ENCODE peak calls at places on chromosome 14, in six cellular contexts. X, N, M, O, B and U are unnamed samples.
A peak's percentile ranks its signal among the peaks of the same experiment; 100 is the strongest.

GRCh38 chr14:96938946-96939345 is 141.8 kb downstream of the VRK1 start:
- DNase-seq in X (no peak), N (no peak), M (no peak), O (no peak), B (no peak), U (no peak)

GRCh38 chr14:47490353-47490752 is 185.1 kb downstream of the MDGA2 start:
- DNase-seq in X (no peak), N (no peak), M (no peak), O (no peak), B (no peak), U (no peak)

GRCh38 chr14:64811676-64812075 is 68.0 kb downstream of the SPTB start:
- DNase-seq in X (no peak), N (no peak), M (no peak), O (peak; percentile 44), B (no peak), U (no peak)

GRCh38 chr14:68695326-68695768 is 97.5 kb downstream of the ZFP36L1 start:
- DNase-seq in X (peak; percentile 74), N (peak; percentile 84), M (no peak), O (peak; percentile 74), B (no peak), U (peak; percentile 52)

GRCh38 chr14:76081642-76082041 is 70.1 kb upstream of the GPATCH2L start:
- DNase-seq in X (no peak), N (peak; percentile 26), M (no peak), O (no peak), B (no peak), U (no peak)

GRCh38 chr14:78245238-78245637 is 75.1 kb downstream of the NRXN3 start:
- DNase-seq in X (no peak), N (no peak), M (peak; percentile 53), O (no peak), B (no peak), U (peak; percentile 29)

GRCh38 chr14:76420827-76421226 is 44.9 kb downstream of the ESRRB start:
- DNase-seq in X (no peak), N (no peak), M (no peak), O (no peak), B (no peak), U (no peak)

GRCh38 chr14:28375295-28375694 is 391.3 kb upstream of the FOXG1 start:
- DNase-seq in X (no peak), N (no peak), M (no peak), O (peak; percentile 2), B (no peak), U (no peak)

GRCh38 chr14:77157716-77158115 is 16.1 kb upstream of the ZDHHC22 start:
- DNase-seq in X (no peak), N (no peak), M (no peak), O (no peak), B (no peak), U (no peak)

GRCh38 chr14:100241279-100241678 is 2.3 kb downstream of the YY1 start:
- DNase-seq in X (no peak), N (no peak), M (no peak), O (no peak), B (no peak), U (no peak)

GRCh38 chr14:81341405-81342180 is 58.5 kb downstream of the STON2 start:
- DNase-seq in X (no peak), N (no peak), M (no peak), O (no peak), B (no peak), U (no peak)

GRCh38 chr14:69281450-69282169 is 21.7 kb downstream of the GALNT16 start:
- DNase-seq in X (no peak), N (no peak), M (no peak), O (no peak), B (peak; percentile 13), U (peak; percentile 43)

GRCh38 chr14:56422703-56423213 is 156.8 kb upstream of the TMEM260 start:
- DNase-seq in X (peak; percentile 57), N (peak; percentile 66), M (peak; percentile 49), O (peak; percentile 64), B (no peak), U (no peak)

GRCh38 chr14:61186793-61187641 is 94.1 kb downstream of the TMEM30B start:
- DNase-seq in X (peak; percentile 20), N (no peak), M (no peak), O (no peak), B (no peak), U (no peak)

GRCh38 chr14:51394804-51395203 is 154.8 kb downstream of the TMX1 start:
- DNase-seq in X (no peak), N (no peak), M (no peak), O (no peak), B (no peak), U (no peak)

GRCh38 chr14:24411468-24412454 is 13.0 kb downstream of the NYNRIN start:
- DNase-seq in X (peak; percentile 31), N (no peak), M (no peak), O (peak; percentile 66), B (no peak), U (peak; percentile 49)

GRCh38 chr14:83004456-83005006 is 1470.9 kb upstream of the SEL1L start:
- DNase-seq in X (no peak), N (no peak), M (no peak), O (no peak), B (no peak), U (no peak)

GRCh38 chr14:102117852-102118251 is 21.8 kb upstream of the WDR20 start:
- DNase-seq in X (no peak), N (no peak), M (no peak), O (no peak), B (peak; percentile 34), U (no peak)

GRCh38 chr14:52914295-52914694 is 36.6 kb downstream of the FERMT2 start:
- DNase-seq in X (no peak), N (no peak), M (no peak), O (no peak), B (no peak), U (no peak)

GRCh38 chr14:29016050-29016900 is 249.7 kb downstream of the FOXG1 start:
- DNase-seq in X (peak; percentile 22), N (no peak), M (peak; percentile 41), O (peak; percentile 18), B (no peak), U (no peak)

GRCh38 chr14:94364964-94365363 is 23.4 kb downstream of the SERPINA1 start:
- DNase-seq in X (no peak), N (peak; percentile 9), M (no peak), O (no peak), B (no peak), U (no peak)

GRCh38 chr14:82009993-82010392 is 476.3 kb upstream of the SEL1L start:
- DNase-seq in X (no peak), N (no peak), M (no peak), O (no peak), B (no peak), U (no peak)

GRCh38 chr14:106665814-106666213 is 1139.4 kb downstream of the TMEM121 start:
- DNase-seq in X (no peak), N (no peak), M (no peak), O (no peak), B (no peak), U (no peak)

GRCh38 chr14:21498540-21499526 is 12.3 kb downstream of the METTL3 start:
- DNase-seq in X (no peak), N (no peak), M (no peak), O (peak; percentile 27), B (no peak), U (no peak)

GRCh38 chr14:103870891-103871595 is 23.7 kb upstream of the PPP1R13B start:
- DNase-seq in X (no peak), N (no peak), M (no peak), O (no peak), B (no peak), U (no peak)
- H3K4me1 ChIP-seq in X (no peaks in the 10 kb centered on the region), N (peaks cover 5% of the 10 kb centered on the region), M (peaks cover 38% of the 10 kb centered on the region), O (peaks cover 5% of the 10 kb centered on the region), B (no peaks in the 10 kb centered on the region), U (peaks cover 23% of the 10 kb centered on the region)

GRCh38 chr14:55272415-55272786 is 1.2 kb downstream of the FBXO34 start:
- DNase-seq in X (no peak), N (no peak), M (no peak), O (no peak), B (no peak), U (no peak)

GRCh38 chr14:55271572-55272414 is 572 bp downstream of the FBXO34 start:
- DNase-seq in X (peak; percentile 79), N (peak; percentile 66), M (peak; percentile 82), O (peak; percentile 79), B (peak; percentile 86), U (peak; percentile 89)

GRCh38 chr14:55272922-55273321 is 1.7 kb downstream of the FBXO34 start:
- DNase-seq in X (no peak), N (no peak), M (no peak), O (no peak), B (no peak), U (no peak)

GRCh38 chr14:55274760-55275159 is 3.5 kb downstream of the FBXO34 start:
- DNase-seq in X (no peak), N (no peak), M (no peak), O (no peak), B (no peak), U (no peak)

GRCh38 chr14:55274144-55274543 is 2.9 kb downstream of the FBXO34 start:
- DNase-seq in X (no peak), N (no peak), M (no peak), O (no peak), B (no peak), U (no peak)
- H3K4me1 ChIP-seq in X (peaks cover 4% of the 10 kb centered on the region), N (peaks cover 27% of the 10 kb centered on the region), M (peaks cover 47% of the 10 kb centered on the region), O (peaks cover 44% of the 10 kb centered on the region), B (no peaks in the 10 kb centered on the region), U (peaks cover 34% of the 10 kb centered on the region)

DNA sequence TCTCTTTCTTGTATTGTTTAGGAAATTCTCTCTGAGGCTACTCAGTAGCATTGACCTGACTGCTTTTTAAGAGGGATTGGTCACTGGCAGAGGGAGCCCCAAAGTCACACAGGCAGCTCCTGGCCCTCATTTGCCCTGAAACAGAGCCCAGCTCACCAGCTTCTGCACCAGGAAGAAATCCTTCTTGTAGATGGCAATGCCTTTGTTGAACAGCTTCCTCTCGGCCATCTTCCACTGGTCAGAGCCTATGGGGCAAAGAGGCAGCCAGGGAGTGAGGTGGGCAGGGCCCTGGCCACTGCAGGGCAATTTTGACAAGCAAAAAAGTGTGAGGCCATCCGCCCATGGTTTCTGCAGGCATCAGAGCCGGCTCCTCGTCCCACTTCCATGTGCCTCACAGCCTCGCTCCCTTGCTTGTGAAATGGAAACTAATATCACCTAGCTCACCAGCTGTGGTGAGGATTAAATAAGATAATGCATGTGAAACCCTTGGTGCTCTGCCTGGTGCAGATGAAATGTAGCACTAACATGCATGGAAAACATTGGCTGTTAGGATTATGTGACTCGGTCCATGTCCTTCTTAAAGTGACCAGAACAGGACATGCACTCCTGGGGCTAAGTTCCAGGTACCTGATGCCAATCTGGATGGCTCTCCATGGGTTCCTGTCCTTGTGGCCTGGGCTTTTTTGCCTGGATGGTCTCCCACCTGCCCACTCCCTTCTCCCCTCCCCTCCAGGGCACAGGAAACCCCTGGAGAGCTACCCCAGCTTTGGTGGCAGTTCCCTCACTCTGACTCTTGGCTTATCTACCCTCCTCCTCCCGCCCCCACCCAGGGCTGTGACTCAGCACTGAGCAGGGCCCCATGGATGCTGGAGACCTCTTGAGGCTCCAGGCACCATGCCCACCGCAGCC is 11.2 kb upstream of the PNMA1 start:
- DNase-seq in X (no peak), N (no peak), M (no peak), O (no peak), B (no peak), U (no peak)
- H3K4me1 ChIP-seq in X (peaks cover 10% of the 10 kb centered on the region), N (peaks cover 56% of the 10 kb centered on the region), M (peaks cover 65% of the 10 kb centered on the region), O (peaks cover 13% of the 10 kb centered on the region), B (no peaks in the 10 kb centered on the region), U (peaks cover 45% of the 10 kb centered on the region)

DNA sequence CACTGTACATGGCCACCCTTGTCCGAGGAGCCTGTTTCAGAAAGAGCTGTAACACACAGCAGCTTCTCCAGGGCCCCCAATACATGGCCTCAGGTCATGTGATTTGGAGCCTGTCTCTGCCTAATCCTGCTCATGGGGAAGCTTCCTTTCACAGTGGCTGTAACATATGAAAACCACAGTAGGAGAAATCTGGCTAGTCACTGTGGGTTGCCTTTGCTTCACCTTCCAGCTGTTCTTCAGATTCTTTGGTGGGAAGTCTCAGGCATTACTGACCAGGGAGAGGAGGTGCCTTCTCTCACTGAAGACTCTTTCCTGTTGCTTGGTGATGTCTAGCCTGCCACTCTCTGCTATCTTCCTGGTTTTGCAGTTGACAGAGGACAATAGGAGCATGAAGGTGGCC is 350.6 kb downstream of the DPF3 start:
- DNase-seq in X (no peak), N (no peak), M (no peak), O (no peak), B (no peak), U (no peak)
- H3K4me1 ChIP-seq in X (peaks cover 20% of the 10 kb centered on the region), N (peaks cover 40% of the 10 kb centered on the region), M (no peaks in the 10 kb centered on the region), O (no peaks in the 10 kb centered on the region), B (no peaks in the 10 kb centered on the region), U (no peaks in the 10 kb centered on the region)